ENCODE peak calls at places on chromosomes 4 and X, in four cellular contexts. A is upper lobe of right lung, T is uterus, K is foreskin fibroblast. J is an unnamed sample.

GRCh38 chrX:45716747-45717146 is 516.1 kb upstream of the DIPK2B start:
- DNase-seq in K (no peak), T (no peak), A (no peak), J (peak)

GRCh38 chrX:7941390-7942042 is 14.3 kb upstream of the PNPLA4 start:
- DNase-seq in T (no peak), K (peak), A (no peak), J (no peak)

GRCh38 chrX:13250831-13251612 is 68.8 kb downstream of the ATXN3L start:
- DNase-seq in A (no peak), K (peak), T (peak), J (peak)

GRCh38 chrX:46722742-46723568 is 36.0 kb downstream of the SLC9A7 start:
- DNase-seq in T (no peak), A (no peak), K (peak), J (no peak)

GRCh38 chrX:1500701-1501624 is 36.0 kb downstream of the P2RY8 start:
- DNase-seq in A (peak), K (no peak), T (no peak), J (no peak)

GRCh38 chrX:40094900-40095587 is 2.7 kb downstream of the BCOR start:
- DNase-seq in K (no peak), A (no peak), T (no peak), J (no peak)

GRCh38 chr4:108116423-108117168 is 52.1 kb downstream of the LEF1 start:
- DNase-seq in T (no peak), K (no peak), A (no peak), J (no peak)

GRCh38 chr4:116180056-116180690 is 905.2 kb downstream of the TRAM1L1 start:
- DNase-seq in T (no peak), A (no peak), K (peak), J (no peak)

GRCh38 chr4:48015678-48016077 is 803 bp downstream of the CNGA1 start:
- DNase-seq in K (no peak), A (no peak), T (no peak), J (no peak)

GRCh38 chrX:103565752-103566151 is 19.6 kb upstream of the TCEAL4 start:
- DNase-seq in K (peak), A (no peak), T (no peak), J (peak)

GRCh38 chrX:40127052-40127451 is 29.3 kb upstream of the BCOR start:
- DNase-seq in T (no peak), A (no peak), K (peak), J (no peak)

DNA sequence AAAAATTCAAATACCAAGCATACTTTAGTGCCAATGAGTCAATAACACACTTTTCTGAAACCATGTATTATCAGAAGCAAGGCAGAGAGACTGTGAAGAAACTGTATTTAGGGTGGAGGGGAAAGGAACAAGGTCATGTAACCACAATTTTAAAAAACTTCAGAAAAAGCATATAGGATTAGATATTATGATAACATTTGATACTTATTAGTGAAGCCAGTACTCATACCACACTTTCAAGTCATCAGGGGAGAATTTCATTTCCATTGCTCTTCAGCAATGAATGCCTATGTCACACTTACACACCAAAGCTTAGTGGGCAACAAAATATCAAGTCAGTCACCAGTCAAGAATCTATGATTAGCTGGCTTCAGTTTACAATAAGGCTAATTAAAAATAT is 602.2 kb downstream of the IL15 start:
- DNase-seq in T (no peak), A (no peak), K (peak), J (peak)
- H3K4me3 ChIP-seq in T (no peak), A (no peak), K (no peak), J (no peak)

GRCh38 chrX:56232221-56233082 is at the start of gene KLF8:
- DNase-seq in A (peak), K (peak), T (peak), J (no peak)
- H3K4me3 ChIP-seq in A (peak), K (peak), T (peak), J (peak)

DNA sequence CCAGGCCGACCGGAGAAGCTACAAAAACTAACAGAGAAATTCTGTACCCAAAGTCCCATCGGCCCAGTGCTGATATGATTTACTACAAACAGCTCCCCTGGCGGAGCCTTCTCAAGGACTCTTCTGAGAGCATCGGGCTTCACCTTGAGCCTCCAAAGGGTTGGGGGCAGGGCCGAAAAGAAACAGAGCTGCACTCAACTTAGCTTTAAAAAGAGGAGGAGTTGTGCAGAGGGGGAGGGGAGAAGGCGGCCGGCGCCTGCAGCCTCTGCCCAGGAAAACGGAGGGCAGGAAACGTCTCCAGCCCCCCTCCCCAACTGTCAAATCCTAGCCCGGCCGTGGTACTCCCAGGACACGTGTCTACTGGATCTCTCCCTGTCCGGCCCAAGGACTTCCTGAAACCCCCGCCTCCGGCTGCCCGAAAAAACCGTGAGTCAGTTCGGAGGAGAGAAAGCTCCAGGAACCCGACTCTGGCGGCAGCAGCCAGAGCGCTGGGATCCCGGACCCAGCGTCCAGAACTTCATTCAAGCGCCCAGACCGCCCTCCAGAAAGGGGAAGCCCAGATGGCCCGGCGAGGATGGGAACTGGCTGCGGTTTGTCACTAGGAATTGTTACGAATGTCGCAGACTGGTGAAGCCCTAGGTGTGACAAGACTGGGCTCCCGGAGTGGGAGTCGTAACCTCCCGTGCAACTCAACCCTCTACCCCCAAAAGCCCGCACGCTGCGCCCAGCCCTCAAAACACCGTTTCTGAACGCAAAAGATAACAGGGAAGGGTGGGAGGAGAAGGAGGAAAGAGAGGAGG is 1.0 kb downstream of the ADAMTS3 start:
- DNase-seq in A (peak), T (peak), K (peak), J (peak)
- H3K4me3 ChIP-seq in A (peak), T (peak), K (peak), J (peak)

GRCh38 chr4:61556277-61556676 is 356.2 kb downstream of the ADGRL3 start:
- DNase-seq in T (no peak), A (no peak), K (no peak), J (no peak)
- H3K4me3 ChIP-seq in T (no peak), A (no peak), K (no peak), J (no peak)

GRCh38 chrX:56397636-56398035 is 165.5 kb downstream of the KLF8 start:
- DNase-seq in A (no peak), T (no peak), K (no peak), J (no peak)
- H3K4me3 ChIP-seq in A (no peak), T (no peak), K (no peak), J (no peak)

GRCh38 chr4:171793723-171794122 is 19.5 kb upstream of the GALNTL6 start:
- DNase-seq in T (no peak), K (no peak), A (no peak), J (no peak)

DNA sequence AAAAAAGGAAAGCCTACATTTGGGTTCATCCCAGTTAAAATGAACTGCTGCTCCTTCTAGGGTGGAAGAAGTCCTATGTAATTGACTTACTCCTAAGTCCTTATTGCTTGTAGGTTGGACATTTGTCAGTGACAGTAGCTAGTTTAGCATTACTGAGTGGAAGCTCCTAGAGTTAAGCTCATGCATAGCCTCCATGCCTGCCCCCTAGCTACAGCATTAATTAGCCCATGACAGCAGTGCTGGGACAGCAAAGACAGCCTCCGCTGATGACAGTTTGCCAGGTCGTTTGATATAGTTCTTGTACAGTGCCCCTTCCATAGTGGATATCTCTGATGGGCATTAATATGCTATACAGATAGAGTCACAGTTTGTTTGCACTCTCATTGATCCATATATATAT is 18.7 kb upstream of the GALNTL6 start:
- DNase-seq in A (no peak), K (no peak), T (no peak), J (no peak)
- H3K4me3 ChIP-seq in A (no peak), K (no peak), T (no peak), J (no peak)

DNA sequence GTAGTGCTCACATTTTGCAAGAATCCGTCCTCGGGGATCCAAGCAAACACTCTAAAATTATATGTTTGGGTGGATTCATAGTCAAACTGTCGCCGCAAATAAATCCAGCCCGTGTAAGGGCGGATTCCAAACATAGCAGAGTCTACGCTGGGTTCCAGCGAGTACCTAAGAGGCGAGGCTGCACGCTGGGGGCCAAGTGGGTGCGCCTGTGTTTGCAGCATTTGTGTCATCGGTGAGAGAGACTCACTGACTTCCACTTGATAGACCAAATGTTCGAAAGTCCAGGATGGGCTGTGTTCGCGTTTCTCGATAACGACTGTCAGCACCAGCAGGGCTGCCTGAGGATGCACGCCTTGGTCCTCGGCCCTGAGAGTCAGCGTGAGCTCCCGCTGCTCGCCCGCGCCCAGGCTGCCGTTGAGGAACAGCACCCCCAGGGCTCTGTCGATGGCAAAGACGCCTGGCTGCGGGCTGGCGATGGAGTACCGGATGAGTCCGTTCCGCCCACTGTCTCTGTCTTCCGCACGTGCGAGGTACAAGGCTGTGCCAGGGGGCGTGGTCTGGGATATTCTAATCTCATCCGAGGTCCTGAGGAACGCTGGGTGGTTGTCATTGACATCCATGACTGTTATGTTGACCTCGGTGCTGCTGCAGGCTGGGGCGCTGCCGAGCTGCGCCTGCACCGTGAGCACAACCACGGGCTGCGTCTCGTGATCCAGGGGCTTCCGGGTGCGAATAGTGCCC is 158.7 kb downstream of the DCHS2 start:
- DNase-seq in K (peak), A (no peak), T (peak), J (no peak)
- H3K4me3 ChIP-seq in K (no peak), A (peak), T (no peak), J (no peak)

DNA sequence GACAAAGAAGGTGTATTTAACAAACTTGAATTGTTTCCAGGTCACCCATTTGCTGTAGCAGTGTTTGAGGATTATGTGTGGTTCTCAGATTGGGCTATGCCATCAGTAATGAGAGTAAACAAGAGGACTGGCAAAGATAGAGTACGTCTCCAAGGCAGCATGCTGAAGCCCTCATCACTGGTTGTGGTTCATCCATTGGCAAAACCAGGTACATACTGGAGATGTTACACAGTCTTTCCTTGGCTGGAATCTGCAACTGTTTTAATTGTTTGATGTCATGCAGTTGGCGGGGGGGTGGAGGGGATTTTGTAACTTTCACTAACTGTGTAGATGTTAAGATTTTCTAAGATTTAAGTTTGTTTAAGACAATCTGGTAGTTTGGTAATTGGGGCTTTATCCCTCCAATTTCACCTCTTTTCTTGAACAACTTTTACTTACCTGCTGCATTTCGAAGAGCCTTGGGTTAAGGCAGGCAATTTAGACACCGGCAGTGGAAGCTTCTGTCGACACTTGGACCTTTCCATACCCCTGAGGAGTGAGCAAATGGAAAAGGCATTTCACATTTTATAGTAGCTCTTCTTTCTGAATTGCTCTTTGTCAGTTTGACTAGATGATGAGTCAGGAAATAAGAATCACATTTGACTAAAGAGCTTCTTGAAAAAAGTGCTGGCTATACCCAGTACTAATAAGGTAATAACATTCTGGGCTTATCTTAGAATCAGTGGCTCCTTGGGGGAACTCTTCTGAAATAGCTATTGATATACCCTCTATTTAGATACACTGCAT is 67.4 kb downstream of the EGF start:
- DNase-seq in A (no peak), K (peak), T (no peak), J (peak)
- H3K4me3 ChIP-seq in A (no peak), K (no peak), T (no peak), J (no peak)